ENCODE peak calls at places on chromosomes 16 and 17, in five cellular contexts. One of them, this sample, is unnamed.

GRCh38 chr16:4653981-4654380 is 29.4 kb downstream of the MGRN1 start:
- DNase-seq in neural progenitor cell: no peak
- DNase-seq in pancreas: peak
- DNase-seq in cardiac muscle cell: no peak
- DNase-seq in adrenal gland: peak
- DNase-seq in this sample: no peak

GRCh38 chr17:8126306-8127066 is 2.6 kb upstream of the HES7 start:
- DNase-seq in neural progenitor cell: peak
- DNase-seq in pancreas: peak
- DNase-seq in cardiac muscle cell: no peak
- DNase-seq in adrenal gland: no peak
- DNase-seq in this sample: peak

GRCh38 chr16:49833055-49833454 is 22.9 kb downstream of the ZNF423 start:
- DNase-seq in neural progenitor cell: no peak
- DNase-seq in pancreas: no peak
- DNase-seq in cardiac muscle cell: peak
- DNase-seq in adrenal gland: no peak
- DNase-seq in this sample: peak

GRCh38 chr16:85961988-85962915 is 63.3 kb downstream of the IRF8 start:
- DNase-seq in neural progenitor cell: no peak
- DNase-seq in pancreas: no peak
- DNase-seq in cardiac muscle cell: no peak
- DNase-seq in adrenal gland: no peak
- DNase-seq in this sample: no peak

GRCh38 chr17:67386965-67387551 is 10.0 kb downstream of the PITPNC1 start:
- DNase-seq in neural progenitor cell: peak
- DNase-seq in pancreas: peak
- DNase-seq in cardiac muscle cell: peak
- DNase-seq in adrenal gland: peak
- DNase-seq in this sample: no peak

GRCh38 chr17:45640141-45640850 is 143.8 kb upstream of the CRHR1 start:
- DNase-seq in neural progenitor cell: peak
- DNase-seq in pancreas: peak
- DNase-seq in cardiac muscle cell: peak
- DNase-seq in adrenal gland: peak
- DNase-seq in this sample: peak

GRCh38 chr17:10105513-10106001 is 92.8 kb downstream of the GAS7 start:
- DNase-seq in neural progenitor cell: no peak
- DNase-seq in pancreas: no peak
- DNase-seq in cardiac muscle cell: peak
- DNase-seq in adrenal gland: peak
- DNase-seq in this sample: peak

GRCh38 chr17:64385187-64386083 is 5.2 kb downstream of the PECAM1 start:
- DNase-seq in neural progenitor cell: no peak
- DNase-seq in pancreas: no peak
- DNase-seq in cardiac muscle cell: peak
- DNase-seq in adrenal gland: peak
- DNase-seq in this sample: peak

GRCh38 chr17:82006468-82007227 is 16.0 kb downstream of the CENPX start:
- DNase-seq in neural progenitor cell: no peak
- DNase-seq in pancreas: no peak
- DNase-seq in cardiac muscle cell: peak
- DNase-seq in adrenal gland: no peak
- DNase-seq in this sample: peak

GRCh38 chr16:22692034-22692433 is 121.9 kb upstream of the HS3ST2 start:
- DNase-seq in neural progenitor cell: no peak
- DNase-seq in pancreas: no peak
- DNase-seq in cardiac muscle cell: no peak
- DNase-seq in adrenal gland: no peak
- DNase-seq in this sample: no peak

GRCh38 chr16:22699356-22699755 is 114.6 kb upstream of the HS3ST2 start:
- DNase-seq in neural progenitor cell: no peak
- DNase-seq in pancreas: no peak
- DNase-seq in cardiac muscle cell: no peak
- DNase-seq in adrenal gland: no peak
- DNase-seq in this sample: no peak

GRCh38 chr16:22693670-22694340 is 120.2 kb upstream of the HS3ST2 start:
- DNase-seq in neural progenitor cell: no peak
- DNase-seq in pancreas: no peak
- DNase-seq in cardiac muscle cell: no peak
- DNase-seq in adrenal gland: no peak
- DNase-seq in this sample: no peak

GRCh38 chr16:22692916-22693646 is 120.9 kb upstream of the HS3ST2 start:
- DNase-seq in neural progenitor cell: no peak
- DNase-seq in pancreas: no peak
- DNase-seq in cardiac muscle cell: no peak
- DNase-seq in adrenal gland: no peak
- DNase-seq in this sample: no peak

GRCh38 chr16:22694887-22695382 is 119.0 kb upstream of the HS3ST2 start:
- DNase-seq in neural progenitor cell: no peak
- DNase-seq in pancreas: no peak
- DNase-seq in cardiac muscle cell: peak
- DNase-seq in adrenal gland: peak
- DNase-seq in this sample: peak
- H3K4me3 ChIP-seq in neural progenitor cell: no peak
- H3K4me3 ChIP-seq in pancreas: no peak
- H3K4me3 ChIP-seq in cardiac muscle cell: no peak
- H3K4me3 ChIP-seq in adrenal gland: no peak
- H3K4me3 ChIP-seq in this sample: no peak

GRCh38 chr17:28130455-28130854 is 88.0 kb downstream of the NLK start:
- DNase-seq in neural progenitor cell: no peak
- DNase-seq in pancreas: no peak
- DNase-seq in cardiac muscle cell: no peak
- DNase-seq in adrenal gland: no peak
- DNase-seq in this sample: no peak

GRCh38 chr17:28131592-28131991 is 89.1 kb downstream of the NLK start:
- DNase-seq in neural progenitor cell: no peak
- DNase-seq in pancreas: no peak
- DNase-seq in cardiac muscle cell: peak
- DNase-seq in adrenal gland: no peak
- DNase-seq in this sample: no peak

GRCh38 chr17:28120766-28121165 is 78.3 kb downstream of the NLK start:
- DNase-seq in neural progenitor cell: no peak
- DNase-seq in pancreas: no peak
- DNase-seq in cardiac muscle cell: no peak
- DNase-seq in adrenal gland: no peak
- DNase-seq in this sample: no peak

GRCh38 chr17:28124962-28125361 is 82.5 kb downstream of the NLK start:
- DNase-seq in neural progenitor cell: no peak
- DNase-seq in pancreas: no peak
- DNase-seq in cardiac muscle cell: no peak
- DNase-seq in adrenal gland: no peak
- DNase-seq in this sample: no peak

DNA sequence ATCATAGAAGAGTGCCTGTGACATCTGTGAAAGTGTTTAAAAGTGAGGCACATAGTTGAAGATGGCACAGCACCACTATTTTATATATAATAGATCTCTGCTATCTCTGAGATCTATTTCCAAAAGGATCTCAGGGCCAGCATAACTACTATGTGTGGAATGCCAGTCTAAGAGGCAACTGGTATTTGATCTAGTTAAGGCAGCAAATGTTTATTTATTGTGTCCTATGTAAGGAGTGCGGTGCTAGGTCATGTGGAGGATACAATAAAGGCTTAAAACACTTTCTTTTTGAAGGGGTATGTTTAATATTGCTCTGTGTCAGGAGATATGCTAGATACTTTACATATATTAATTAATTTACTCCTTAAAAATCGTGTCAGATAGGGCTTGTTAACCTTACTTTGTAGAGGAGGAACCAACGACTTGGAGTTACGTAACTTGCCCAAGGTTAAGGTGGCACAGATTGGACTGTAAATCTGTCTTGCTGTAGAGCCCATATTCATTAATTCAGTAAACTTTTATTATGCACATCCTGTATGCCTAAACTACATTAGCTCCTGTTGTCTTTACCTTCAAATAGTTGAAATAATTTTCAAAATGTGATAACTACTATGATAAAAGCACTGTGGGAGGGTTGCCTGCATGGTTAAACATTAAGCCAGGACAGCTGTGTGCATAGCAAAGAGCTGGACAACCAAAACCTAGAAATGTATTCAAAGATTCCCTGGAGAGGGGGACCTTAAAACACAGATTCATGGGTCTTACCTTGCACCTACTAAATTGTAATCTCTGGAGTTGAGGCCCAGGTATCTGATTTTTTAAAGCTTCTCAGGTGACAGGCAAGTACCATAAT is 83.3 kb downstream of the NLK start:
- DNase-seq in neural progenitor cell: no peak
- DNase-seq in pancreas: no peak
- DNase-seq in cardiac muscle cell: no peak
- DNase-seq in adrenal gland: no peak
- DNase-seq in this sample: no peak
- H3K27ac ChIP-seq in neural progenitor cell: no peak
- H3K27ac ChIP-seq in pancreas: peak
- H3K27ac ChIP-seq in cardiac muscle cell: no peak
- H3K27ac ChIP-seq in adrenal gland: no peak
- H3K27ac ChIP-seq in this sample: no peak

GRCh38 chr17:1484586-1485310 is 7.7 kb downstream of the MYO1C start:
- DNase-seq in neural progenitor cell: peak
- DNase-seq in pancreas: peak
- DNase-seq in cardiac muscle cell: peak
- DNase-seq in adrenal gland: no peak
- DNase-seq in this sample: peak
- TF ChIP-seq CTCF in neural progenitor cell: peak
- TF ChIP-seq CTCF in pancreas: no peak
- TF ChIP-seq CTCF in cardiac muscle cell: peak
- TF ChIP-seq CTCF in adrenal gland: no peak
- TF ChIP-seq CTCF in this sample: no peak

GRCh38 chr17:76493505-76494167 is 7.6 kb downstream of the RHBDF2 start:
- DNase-seq in neural progenitor cell: no peak
- DNase-seq in pancreas: no peak
- DNase-seq in cardiac muscle cell: no peak
- DNase-seq in adrenal gland: no peak
- DNase-seq in this sample: no peak
- H3K4me3 ChIP-seq in neural progenitor cell: no peak
- H3K4me3 ChIP-seq in pancreas: no peak
- H3K4me3 ChIP-seq in cardiac muscle cell: no peak
- H3K4me3 ChIP-seq in adrenal gland: no peak
- H3K4me3 ChIP-seq in this sample: no peak

GRCh38 chr17:78381601-78382168 is 3.2 kb downstream of the PGS1 start:
- DNase-seq in neural progenitor cell: no peak
- DNase-seq in pancreas: no peak
- DNase-seq in cardiac muscle cell: no peak
- DNase-seq in adrenal gland: no peak
- DNase-seq in this sample: no peak
- H3K27ac ChIP-seq in neural progenitor cell: no peak
- H3K27ac ChIP-seq in pancreas: no peak
- H3K27ac ChIP-seq in cardiac muscle cell: no peak
- H3K27ac ChIP-seq in adrenal gland: no peak
- H3K27ac ChIP-seq in this sample: peak